ENCODE peak calls at places on chromosomes 11 and 22, in four cellular contexts. O is K562, A is GM12878, F is HepG2. T is an unnamed sample.

GRCh38 chr22:42154731-42155543 is 24.3 kb upstream of the CYP2D6 start:
- DNase-seq in O (no peak), A (no peak), F (no peak), T (no peak)

GRCh38 chr22:47797546-47797945 is 1035.1 kb downstream of the TBC1D22A start:
- DNase-seq in O (no peak), A (no peak), F (no peak), T (no peak)

GRCh38 chr22:50305658-50306566 is 1.5 kb downstream of the PLXNB2 start:
- DNase-seq in O (peak), A (peak), F (no peak), T (no peak)

GRCh38 chr11:102256251-102256650 is 61.0 kb upstream of the BIRC3 start:
- DNase-seq in O (no peak), A (no peak), F (no peak), T (no peak)

GRCh38 chr11:96242971-96243647 is 99.9 kb downstream of the MAML2 start:
- DNase-seq in O (peak), A (peak), F (peak), T (peak)

GRCh38 chr22:46695346-46696224 is 42.5 kb downstream of the CERK start:
- DNase-seq in O (no peak), A (no peak), F (no peak), T (no peak)

GRCh38 chr11:11373934-11374333 is 20.9 kb upstream of the CSNK2A3 start:
- DNase-seq in O (no peak), A (no peak), F (no peak), T (no peak)

GRCh38 chr11:3684129-3684685 is 13.0 kb upstream of the CHRNA10 start:
- DNase-seq in O (no peak), A (no peak), F (no peak), T (no peak)

GRCh38 chr11:102882389-102883024 is 7.7 kb upstream of the MMP12 start:
- DNase-seq in O (no peak), A (peak), F (no peak), T (no peak)

GRCh38 chr11:2511421-2512369 is 66.9 kb downstream of the KCNQ1 start:
- DNase-seq in O (no peak), A (no peak), F (no peak), T (peak)

GRCh38 chr11:47360341-47360740 is 7.8 kb upstream of the MYBPC3 start:
- DNase-seq in O (no peak), A (no peak), F (no peak), T (no peak)

GRCh38 chr11:74909812-74910211 is 39.1 kb downstream of the XRRA1 start:
- DNase-seq in O (no peak), A (no peak), F (no peak), T (no peak)

GRCh38 chr11:44150395-44150794 is 54.9 kb downstream of the EXT2 start:
- DNase-seq in O (no peak), A (no peak), F (no peak), T (no peak)

GRCh38 chr11:15216678-15217077 is 102.0 kb downstream of the INSC start:
- DNase-seq in O (peak), A (no peak), F (no peak), T (peak)

GRCh38 chr11:17598700-17599459 is 51.8 kb downstream of the OTOG start:
- DNase-seq in O (peak), A (peak), F (peak), T (peak)

GRCh38 chr22:21952586-21953571 is at the start of gene PPM1F:
- DNase-seq in O (peak), A (peak), F (peak), T (peak)

GRCh38 chr22:19806213-19807160 is 45.9 kb downstream of the TBX1 start:
- DNase-seq in O (peak), A (no peak), F (no peak), T (peak)

GRCh38 chr11:70863186-70863585 is 389.2 kb downstream of the SHANK2 start:
- DNase-seq in O (no peak), A (no peak), F (no peak), T (no peak)

GRCh38 chr11:57241311-57241972 is 4.4 kb upstream of the APLNR start:
- DNase-seq in O (no peak), A (no peak), F (no peak), T (no peak)

GRCh38 chr11:33867996-33868645 is 23.8 kb downstream of the LMO2 start:
- DNase-seq in O (no peak), A (no peak), F (no peak), T (no peak)

GRCh38 chr11:70210051-70210501 is 7.0 kb downstream of the FADD start:
- DNase-seq in O (no peak), A (no peak), F (no peak), T (no peak)

GRCh38 chr11:61007971-61008896 is 36.8 kb downstream of the CD6 start:
- DNase-seq in O (no peak), A (no peak), F (no peak), T (peak)

GRCh38 chr22:30104501-30105156 is 24.4 kb downstream of the HORMAD2 start:
- DNase-seq in O (no peak), A (no peak), F (no peak), T (no peak)

GRCh38 chr11:134360050-134360835 is 28.5 kb downstream of the GLB1L2 start:
- DNase-seq in O (peak), A (no peak), F (peak), T (peak)

GRCh38 chr11:62671272-62671603 is 235 bp upstream of the UQCC3 start:
- DNase-seq in O (no peak), A (no peak), F (no peak), T (no peak)

GRCh38 chr11:3703383-3703782 is 32.2 kb upstream of the CHRNA10 start:
- DNase-seq in O (no peak), A (no peak), F (no peak), T (no peak)

GRCh38 chr22:25059438-25059837 is 106.9 kb downstream of the KIAA1671 start:
- DNase-seq in O (no peak), A (no peak), F (no peak), T (no peak)

GRCh38 chr22:45318168-45318557 is 8.4 kb downstream of the FAM118A start:
- DNase-seq in O (peak), A (peak), F (no peak), T (no peak)

GRCh38 chr11:17418437-17418836 is 30.0 kb upstream of the KCNJ11 start:
- DNase-seq in O (no peak), A (no peak), F (no peak), T (no peak)

GRCh38 chr11:21401496-21401895 is 732.1 kb downstream of the NELL1 start:
- DNase-seq in O (no peak), A (no peak), F (no peak), T (no peak)

GRCh38 chr11:74687237-74688005 is 43.8 kb downstream of the CHRDL2 start:
- DNase-seq in O (peak), A (no peak), F (no peak), T (no peak)

GRCh38 chr11:85918910-85919794 is 64.0 kb downstream of the CCDC83 start:
- DNase-seq in O (no peak), A (no peak), F (peak), T (no peak)

GRCh38 chr11:126172596-126173038 is 38.8 kb downstream of the RPUSD4 start:
- DNase-seq in O (no peak), A (no peak), F (no peak), T (no peak)

GRCh38 chr11:126375726-126376125 is 20.2 kb downstream of the ST3GAL4 start:
- DNase-seq in O (no peak), A (no peak), F (no peak), T (no peak)

GRCh38 chr22:39214383-39215069 is 30.3 kb downstream of the PDGFB start:
- DNase-seq in O (no peak), A (no peak), F (peak), T (peak)

GRCh38 chr22:47571616-47572015 is 809.2 kb downstream of the TBC1D22A start:
- DNase-seq in O (no peak), A (no peak), F (no peak), T (no peak)

GRCh38 chr11:28760676-28761390 is 652.6 kb downstream of the METTL15 start:
- DNase-seq in O (no peak), A (no peak), F (no peak), T (no peak)

GRCh38 chr11:10674440-10674855 is 19.1 kb downstream of the IRAG1 start:
- DNase-seq in O (no peak), A (no peak), F (no peak), T (no peak)

GRCh38 chr11:65492637-65493366 is 6.0 kb upstream of the MALAT1 start:
- DNase-seq in O (peak), A (peak), F (no peak), T (peak)

GRCh38 chr11:112507281-112507680 is 246.6 kb upstream of the PLET1 start:
- DNase-seq in O (no peak), A (no peak), F (no peak), T (no peak)

GRCh38 chr11:112503410-112503809 is 242.8 kb upstream of the PLET1 start:
- DNase-seq in O (no peak), A (no peak), F (no peak), T (no peak)

GRCh38 chr11:112506852-112507251 is 246.2 kb upstream of the PLET1 start:
- DNase-seq in O (no peak), A (no peak), F (no peak), T (no peak)

GRCh38 chr11:112499908-112500204 is 239.2 kb upstream of the PLET1 start:
- DNase-seq in O (no peak), A (no peak), F (no peak), T (no peak)

GRCh38 chr11:112504056-112504455 is 243.4 kb upstream of the PLET1 start:
- DNase-seq in O (no peak), A (no peak), F (no peak), T (no peak)
- TF ChIP-seq NR2C2 in O (no peak), A (no peak), F (no peak), T (no peak)

GRCh38 chr22:26214466-26214865 is 45.2 kb downstream of the SEZ6L start:
- DNase-seq in O (no peak), A (no peak), F (no peak), T (no peak)

GRCh38 chr22:26210390-26210789 is 41.1 kb downstream of the SEZ6L start:
- DNase-seq in O (no peak), A (no peak), F (no peak), T (no peak)

GRCh38 chr22:26215766-26216165 is 46.5 kb downstream of the SEZ6L start:
- DNase-seq in O (no peak), A (no peak), F (no peak), T (no peak)

DNA sequence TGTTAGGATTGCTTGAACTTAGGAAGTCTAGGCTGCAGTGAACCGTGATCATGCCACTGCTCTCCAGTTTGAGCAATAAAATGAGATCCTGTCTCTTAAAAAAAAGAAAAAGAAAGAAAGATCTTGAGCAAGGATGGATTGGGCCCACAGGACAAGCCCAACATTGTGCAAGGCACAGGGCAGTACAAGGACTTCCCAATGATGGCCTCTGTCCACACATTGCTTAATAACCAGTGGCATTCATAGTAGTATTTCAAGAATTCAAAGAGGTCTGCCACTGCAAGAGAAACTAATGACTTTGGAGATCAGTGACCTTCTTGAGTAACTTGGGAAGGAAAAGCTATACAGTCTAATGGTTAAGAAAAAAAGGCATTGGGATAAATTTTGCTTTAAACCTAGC is 44.6 kb downstream of the SEZ6L start:
- DNase-seq in O (no peak), A (no peak), F (no peak), T (no peak)
- TF ChIP-seq NR2C2 in O (no peak), A (no peak), F (no peak), T (no peak)

GRCh38 chr22:49056301-49056700 is 771.4 kb downstream of the BRD1 start:
- DNase-seq in O (no peak), A (no peak), F (no peak), T (no peak)
- TF ChIP-seq NR2C2 in O (no peak), A (no peak), F (no peak), T (no peak)

DNA sequence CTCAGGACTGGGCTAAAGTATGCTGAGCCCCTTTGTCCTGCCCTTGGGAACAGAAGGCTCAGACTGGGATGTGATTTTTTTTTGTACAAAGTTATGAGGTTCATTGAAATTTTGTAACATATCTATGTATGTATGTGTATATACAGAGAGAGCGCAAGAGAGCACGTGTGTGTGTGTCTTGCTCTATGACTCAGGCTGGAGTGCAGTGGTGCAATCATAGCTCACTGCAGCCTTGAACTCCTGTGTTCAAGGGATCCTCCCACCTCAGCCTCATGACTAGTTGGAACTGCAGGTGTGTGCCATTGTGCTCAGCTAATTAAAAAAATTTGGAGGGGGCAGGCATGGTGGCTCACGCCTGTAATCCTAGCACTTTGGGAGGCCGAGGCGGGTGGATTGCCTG is 5.7 kb downstream of the TMEM25 start:
- DNase-seq in O (no peak), A (no peak), F (peak), T (no peak)
- TF ChIP-seq NR2C2 in O (no peak), A (no peak), F (no peak), T (no peak)

T was measured in WTC11.